ENCODE peak calls at places on chromosomes 1 and 21, in eight cellular contexts. D, M, Y, O, S, E, V and T are unnamed samples.
A peak's percentile ranks its signal among the peaks of the same experiment; 100 is the strongest.

GRCh38 chr1:33445108-33445507 is 14.2 kb upstream of the PHC2 start:
- DNase-seq in M (no peak), D (no peak), S (no peak), V (no peak), Y (no peak), E (no peak), O (no peak), T (no peak)

GRCh38 chr1:161910516-161911077 is 113.1 kb downstream of the OLFML2B start:
- DNase-seq in M (no peak), D (no peak), V (no peak), E (no peak), Y (no peak), S (no peak), O (no peak), T (no peak)

GRCh38 chr1:102572637-102573036 is 535.7 kb downstream of the COL11A1 start:
- DNase-seq in M (no peak), V (no peak), E (peak; percentile 2), Y (no peak), O (no peak), S (no peak), D (no peak), T (no peak)

GRCh38 chr1:208126108-208126507 is 118.1 kb downstream of the PLXNA2 start:
- DNase-seq in V (no peak), D (no peak), O (no peak), M (no peak), Y (no peak), E (no peak), S (no peak), T (no peak)

GRCh38 chr1:153262462-153263157 is 3.1 kb downstream of the LORICRIN start:
- DNase-seq in V (no peak), Y (no peak), S (no peak), O (no peak), E (no peak), M (no peak), D (no peak), T (no peak)

GRCh38 chr1:68313736-68314594 is 81.6 kb upstream of the WLS start:
- DNase-seq in O (no peak), Y (peak; percentile 84), S (no peak), M (no peak), V (no peak), E (no peak), D (no peak), T (no peak)

GRCh38 chr1:158706096-158706495 is 5.6 kb upstream of the OR6K2 start:
- DNase-seq in E (no peak), S (no peak), V (no peak), M (no peak), D (no peak), Y (no peak), O (no peak), T (no peak)

GRCh38 chr21:34639882-34640788 is 25.2 kb upstream of the RCAN1 start:
- DNase-seq in M (no peak), D (peak; percentile 13), O (peak; percentile 51), V (no peak), S (no peak), E (peak; percentile 33), Y (no peak), T (no peak)

GRCh38 chr21:41008971-41009370 is 159.0 kb upstream of the BACE2 start:
- DNase-seq in V (no peak), Y (no peak), D (no peak), M (no peak), E (no peak), S (no peak), O (no peak), T (no peak)

GRCh38 chr1:236608930-236609726 is 4.8 kb upstream of the HEATR1 start:
- DNase-seq in V (no peak), O (no peak), D (peak; percentile 72), Y (peak; percentile 19), M (no peak), E (peak; percentile 56), S (peak; percentile 75), T (peak; percentile 70)

GRCh38 chr1:26020390-26020789 is 1.2 kb upstream of the EXTL1 start:
- DNase-seq in Y (no peak), O (no peak), E (no peak), V (no peak), D (no peak), M (no peak), S (no peak), T (no peak)

GRCh38 chr1:193458628-193459027 is 272.2 kb upstream of the B3GALT2 start:
- DNase-seq in O (peak; percentile 31), D (peak; percentile 43), M (no peak), Y (no peak), E (no peak), S (no peak), V (no peak), T (no peak)

GRCh38 chr1:46342084-46342656 is 1.6 kb downstream of the NSUN4 start:
- DNase-seq in E (peak; percentile 55), S (no peak), M (no peak), D (peak; percentile 10), O (peak; percentile 28), V (no peak), Y (no peak), T (no peak)

GRCh38 chr1:83102630-83103071 is 896.3 kb downstream of the TTLL7 start:
- DNase-seq in V (no peak), O (no peak), E (peak; percentile 48), D (peak; percentile 10), M (no peak), S (peak; percentile 35), Y (peak; percentile 8), T (no peak)

GRCh38 chr1:12153181-12153785 is 13.5 kb upstream of the TNFRSF1B start:
- DNase-seq in Y (no peak), V (no peak), E (peak; percentile 61), S (no peak), O (peak; percentile 51), D (no peak), M (no peak), T (peak; percentile 33)

GRCh38 chr1:110259770-110260169 is 49.7 kb downstream of the KCNC4 start:
- DNase-seq in O (no peak), D (peak; percentile 93), E (no peak), M (no peak), Y (no peak), S (no peak), V (no peak), T (no peak)

GRCh38 chr1:243280571-243281129 is 24.8 kb downstream of the SDCCAG8 start:
- DNase-seq in D (no peak), O (no peak), V (no peak), E (no peak), S (no peak), Y (no peak), M (no peak), T (no peak)

GRCh38 chr1:53979712-53980450 is 33.7 kb downstream of the LRRC42 start:
- DNase-seq in D (no peak), E (no peak), Y (no peak), M (no peak), V (no peak), O (no peak), S (no peak), T (no peak)

GRCh38 chr1:93623875-93624274 is 57.8 kb downstream of the BCAR3 start:
- DNase-seq in V (no peak), S (no peak), D (peak; percentile 86), Y (no peak), E (peak; percentile 76), O (no peak), M (no peak), T (no peak)

GRCh38 chr1:230809205-230809990 is 58.9 kb downstream of the C1orf198 start:
- DNase-seq in S (no peak), O (peak; percentile 6), M (no peak), E (no peak), V (no peak), D (no peak), Y (no peak), T (no peak)

GRCh38 chr1:12556957-12557935 is 60.8 kb downstream of the DHRS3 start:
- DNase-seq in O (no peak), D (no peak), E (no peak), S (no peak), M (no peak), Y (no peak), V (no peak), T (no peak)

GRCh38 chr1:89524369-89525168 is at the start of gene LRRC8B:
- DNase-seq in S (peak; percentile 93), Y (peak; percentile 77), O (peak; percentile 92), V (peak; percentile 89), D (peak; percentile 89), E (peak; percentile 80), M (peak; percentile 79), T (peak; percentile 89)

GRCh38 chr21:14600569-14601308 is 54.6 kb upstream of the SAMSN1 start:
- DNase-seq in O (no peak), D (no peak), V (no peak), Y (no peak), S (no peak), E (no peak), M (no peak), T (no peak)

GRCh38 chr1:169574336-169574735 is 11.9 kb downstream of the F5 start:
- DNase-seq in S (no peak), O (no peak), D (no peak), Y (no peak), E (no peak), M (no peak), V (no peak), T (no peak)

GRCh38 chr1:212470059-212470458 is 37.3 kb downstream of the NENF start:
- DNase-seq in E (peak; percentile 92), Y (no peak), M (no peak), D (peak; percentile 97), O (no peak), S (peak; percentile 83), V (peak; percentile 77), T (no peak)

GRCh38 chr1:201468844-201469644 is at the start of gene PHLDA3:
- DNase-seq in V (peak; percentile 82), S (peak; percentile 82), M (no peak), D (peak; percentile 97), O (peak; percentile 69), E (peak; percentile 84), Y (peak; percentile 93), T (peak; percentile 72)

GRCh38 chr21:26177187-26177586 is 6.6 kb upstream of the APP start:
- DNase-seq in V (no peak), M (no peak), E (peak; percentile 44), S (no peak), O (no peak), Y (no peak), D (no peak), T (no peak)

GRCh38 chr1:2587071-2587859 is 688 bp downstream of the PRXL2B start:
- DNase-seq in S (no peak), Y (no peak), M (no peak), E (peak; percentile 23), D (peak; percentile 24), V (no peak), O (peak; percentile 43), T (no peak)

GRCh38 chr1:37989381-37989930 is 366 bp downstream of the SF3A3 start:
- DNase-seq in M (no peak), D (peak; percentile 47), S (peak; percentile 41), Y (no peak), O (peak; percentile 53), V (no peak), E (peak; percentile 44), T (no peak)